ENCODE peak calls at places on chromosomes 12 and 14, in six cellular contexts. Z is neuronal stem cell, U is H9, T is IMR-90, G is mesenchymal stem cell, B is H1. P is an unnamed sample.
A peak's percentile ranks its signal among the peaks of the same experiment; 100 is the strongest.

GRCh38 chr14:95931384-95931783 is 54.8 kb downstream of the TUNAR start:
- DNase-seq in Z (no peak), U (no peak), T (no peak), G (no peak), B (no peak), P (no peak)

GRCh38 chr12:46492471-46493351 is 120.1 kb upstream of the SLC38A2 start:
- DNase-seq in Z (no peak), U (no peak), T (peak; percentile 97), G (peak; percentile 95), B (no peak), P (peak; percentile 78)

GRCh38 chr12:176321-177181 is 37.4 kb downstream of the SLC6A12 start:
- DNase-seq in Z (no peak), U (no peak), T (peak; percentile 61), G (peak; percentile 63), B (no peak), P (no peak)

GRCh38 chr14:51356381-51356780 is 116.3 kb downstream of the TMX1 start:
- DNase-seq in Z (no peak), U (no peak), T (no peak), G (no peak), B (no peak), P (no peak)

GRCh38 chr14:60327447-60328331 is 78.7 kb downstream of the PPM1A start:
- DNase-seq in Z (no peak), U (peak; percentile 51), T (peak; percentile 20), G (no peak), B (no peak), P (peak; percentile 12)

GRCh38 chr14:68969278-68969677 is 9.8 kb downstream of the ACTN1 start:
- DNase-seq in Z (no peak), U (no peak), T (no peak), G (no peak), B (no peak), P (no peak)

GRCh38 chr12:97169922-97170321 is 262.9 kb downstream of the NEDD1 start:
- DNase-seq in Z (no peak), U (no peak), T (no peak), G (no peak), B (no peak), P (no peak)

GRCh38 chr14:37813746-37814145 is 218.3 kb downstream of the TTC6 start:
- DNase-seq in Z (no peak), U (no peak), T (peak; percentile 1), G (no peak), B (no peak), P (no peak)

GRCh38 chr12:7188557-7189397 is 709 bp upstream of the PEX5 start:
- DNase-seq in Z (peak; percentile 77), U (peak; percentile 96), T (peak; percentile 82), G (peak; percentile 90), B (peak; percentile 64), P (peak; percentile 63)

GRCh38 chr12:95653761-95654546 is 102.7 kb upstream of the USP44 start:
- DNase-seq in Z (peak; percentile 43), U (no peak), T (peak; percentile 96), G (peak; percentile 84), B (no peak), P (peak; percentile 97)

GRCh38 chr12:123270380-123271181 is 1.1 kb downstream of the CDK2AP1 start:
- DNase-seq in Z (no peak), U (no peak), T (peak; percentile 28), G (peak; percentile 33), B (no peak), P (no peak)

GRCh38 chr14:87810711-87811110 is 182.3 kb downstream of the GALC start:
- DNase-seq in Z (no peak), U (no peak), T (no peak), G (no peak), B (no peak), P (peak; percentile 13)

GRCh38 chr14:100774164-100774537 is 47.5 kb downstream of the DLK1 start:
- DNase-seq in Z (no peak), U (no peak), T (no peak), G (no peak), B (no peak), P (no peak)

GRCh38 chr12:46160081-46160980 is 108.5 kb downstream of the SLC38A1 start:
- DNase-seq in Z (no peak), U (no peak), T (peak; percentile 44), G (peak; percentile 53), B (no peak), P (peak; percentile 54)

GRCh38 chr12:91053951-91054715 is 3.7 kb downstream of the KERA start:
- DNase-seq in Z (no peak), U (no peak), T (peak; percentile 72), G (peak; percentile 48), B (no peak), P (peak; percentile 10)

GRCh38 chr12:93093243-93093642 is 164.1 kb upstream of the EEA1 start:
- DNase-seq in Z (no peak), U (no peak), T (no peak), G (no peak), B (no peak), P (no peak)

GRCh38 chr12:12156835-12157234 is 86.1 kb downstream of the BCL2L14 start:
- DNase-seq in Z (no peak), U (no peak), T (no peak), G (no peak), B (no peak), P (no peak)

GRCh38 chr12:31578632-31579031 is 12.3 kb downstream of the DENND5B start:
- DNase-seq in Z (no peak), U (no peak), T (peak; percentile 49), G (peak; percentile 14), B (no peak), P (no peak)

GRCh38 chr14:104818714-104819161 is 17.8 kb downstream of the ZBTB42 start:
- DNase-seq in Z (no peak), U (no peak), T (no peak), G (no peak), B (no peak), P (no peak)

GRCh38 chr12:51442324-51442723 is 17.7 kb downstream of the SLC4A8 start:
- DNase-seq in Z (no peak), U (no peak), T (peak; percentile 70), G (peak; percentile 14), B (no peak), P (no peak)
- H4K91ac ChIP-seq in Z (no peak overlapping the region), U (no peak overlapping the region), T (no peak overlapping the region), G (no peak overlapping the region), B (no peak overlapping the region), P (no peak overlapping the region)

DNA sequence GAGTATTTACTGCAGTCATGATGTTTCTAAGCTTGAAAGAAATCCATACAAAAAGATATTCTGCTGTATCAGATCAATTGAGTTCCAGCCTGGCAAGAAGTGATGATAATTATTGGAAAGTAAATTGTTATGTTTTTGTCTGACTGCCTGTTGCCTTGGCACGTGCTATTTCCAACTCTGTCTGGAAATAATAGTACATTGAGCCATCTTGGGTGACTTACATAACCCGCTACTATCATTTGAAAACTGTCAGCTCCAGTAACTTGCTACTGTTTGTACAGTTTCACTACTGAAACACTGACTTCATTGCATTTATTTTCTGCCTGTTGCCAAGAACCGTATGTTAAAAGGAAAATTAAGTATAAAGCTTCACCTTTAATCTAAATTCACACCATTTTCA is 318.6 kb downstream of the ITPR2 start:
- DNase-seq in Z (no peak), U (no peak), T (no peak), G (no peak), B (no peak), P (no peak)
- H2AFZ ChIP-seq in Z (peak overlapping the region; percentile 31), U (no peak overlapping the region), T (no peak overlapping the region), G (no peak overlapping the region), B (no peak overlapping the region), P (no peak overlapping the region)

DNA sequence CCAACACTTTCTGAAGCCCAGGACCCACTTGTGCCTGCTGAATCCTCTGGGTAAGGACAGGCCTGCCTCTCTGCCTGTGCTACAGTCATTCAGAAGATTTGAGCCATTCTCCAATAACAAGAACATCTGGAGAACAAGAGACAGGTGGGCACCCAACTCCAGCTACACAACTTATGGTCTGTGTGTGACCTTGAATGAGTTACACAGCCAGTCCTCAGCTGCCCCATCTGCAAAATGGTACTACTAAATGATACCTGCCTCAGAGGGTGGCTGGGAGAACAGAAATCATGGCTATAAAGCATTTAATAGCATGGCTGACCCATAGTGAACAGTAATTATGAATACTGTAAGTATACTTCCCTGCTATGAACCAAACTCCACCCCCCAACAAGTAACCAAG is 4.2 kb downstream of the CKAP4 start:
- DNase-seq in Z (no peak), U (no peak), T (no peak), G (no peak), B (no peak), P (no peak)
- H3K4ac ChIP-seq in Z (no peak overlapping the region), U (no peak overlapping the region), T (no peak overlapping the region), G (no peak overlapping the region), B (no peak overlapping the region), P (no peak overlapping the region)

DNA sequence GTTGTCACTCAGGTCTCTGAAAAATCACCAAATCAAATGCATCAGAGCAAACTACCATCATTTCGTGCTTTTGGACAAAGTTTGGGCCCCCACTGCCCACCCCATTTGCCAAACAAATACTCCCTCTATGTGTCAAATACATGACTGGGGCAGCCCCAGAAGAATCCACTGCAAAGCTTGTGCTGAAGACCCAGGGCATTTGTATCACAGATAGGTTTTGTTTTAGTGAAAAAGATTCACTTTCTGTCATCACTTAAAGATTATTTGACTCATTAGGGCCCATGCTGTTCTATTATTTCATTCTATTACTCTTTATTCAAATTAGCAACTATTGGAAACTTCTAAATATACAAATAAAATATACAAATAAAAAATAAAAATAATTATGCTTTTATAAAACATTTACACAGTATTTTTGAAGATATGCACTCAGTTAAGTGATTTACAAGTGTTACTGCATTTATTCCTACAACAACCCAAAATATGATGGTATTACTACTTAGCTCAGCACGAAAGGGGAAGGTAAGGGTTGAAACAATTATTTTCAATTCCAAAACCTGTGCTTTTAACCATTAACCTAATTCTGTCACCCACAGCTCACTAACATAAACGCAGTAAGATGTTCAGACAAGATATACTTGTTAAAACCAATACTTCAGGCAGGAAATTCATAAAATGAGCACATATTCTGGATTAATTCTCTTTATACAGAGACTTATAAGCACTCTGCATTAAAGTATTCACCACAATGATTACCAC is 36.5 kb downstream of the LRIG3 start:
- DNase-seq in Z (no peak), U (no peak), T (no peak), G (no peak), B (no peak), P (no peak)
- H4K91ac ChIP-seq in Z (no peak overlapping the region), U (no peak overlapping the region), T (no peak overlapping the region), G (no peak overlapping the region), B (no peak overlapping the region), P (no peak overlapping the region)

P was measured in trophoblast cell.